ENCODE peak calls at places on chromosomes 6 and 20, in ten cellular contexts. H is NCI-H526 treated with DMSO at 0.1 percent for 48 hours; O is activated gamma-delta T cell treated with Interleukin-2 at 50 U/mL for 16 hours; Z is caudate nucleus; V is activated T-helper 1 cell treated with anti-CD3 and anti-CD28 coated beads, Interleukin-2, amount 50 U/mL, for 16 hours; B is GM23248; C is AG08396; K is effector memory CD8-positive, alpha-beta T cell; D is NCI-H2081; X is astrocyte of the cerebellum. M is an unnamed sample.

GRCh38 chr6:108555399-108556052 is 5.2 kb upstream of the FOXO3 start:
- DNase-seq in H (no peak), C (no peak), K (no peak), O (no peak), V (no peak), X (no peak), D (no peak), B (no peak), Z (no peak), M (no peak)

GRCh38 chr6:11740875-11741274 is 37.7 kb downstream of the ADTRP start:
- DNase-seq in K (no peak), D (no peak), Z (no peak), V (no peak), C (no peak), O (no peak), X (no peak), H (no peak), B (no peak), M (no peak)

GRCh38 chr6:158640519-158640918 is 4.0 kb downstream of the DYNLT1 start:
- DNase-seq in O (no peak), K (no peak), H (no peak), X (no peak), V (no peak), B (no peak), C (no peak), D (no peak), Z (no peak), M (no peak)

GRCh38 chr20:32839982-32840285 is 18.8 kb upstream of the EFCAB8 start:
- DNase-seq in V (no peak), B (no peak), Z (no peak), O (no peak), H (no peak), D (no peak), K (no peak), C (no peak), X (no peak), M (no peak)

GRCh38 chr6:75205776-75206334 is at the start of gene COL12A1:
- DNase-seq in C (peak; percentile 94), O (no peak), B (peak; percentile 99), V (no peak), D (no peak), X (peak; percentile 99), Z (no peak), K (no peak), H (peak; percentile 47), M (peak; percentile 87)

GRCh38 chr6:142659661-142660060 is 285.3 kb downstream of the HIVEP2 start:
- DNase-seq in X (no peak), D (no peak), C (no peak), H (peak; percentile 21), Z (no peak), V (no peak), O (no peak), B (no peak), K (no peak), M (no peak)

GRCh38 chr6:84871925-84872324 is 107.5 kb upstream of the TBX18 start:
- DNase-seq in C (no peak), Z (no peak), X (no peak), V (no peak), H (no peak), D (no peak), O (no peak), B (peak; percentile 33), K (no peak), M (no peak)

GRCh38 chr6:4774715-4775590 is 1.3 kb upstream of the CDYL start:
- DNase-seq in H (peak; percentile 22), D (no peak), B (peak; percentile 38), Z (no peak), C (no peak), X (no peak), O (peak; percentile 22), K (peak; percentile 3), V (no peak), M (peak; percentile 27)

GRCh38 chr6:113050010-113050893 is 703.1 kb downstream of the RFPL4B start:
- DNase-seq in B (peak; percentile 61), O (no peak), X (peak; percentile 28), D (no peak), Z (no peak), K (no peak), V (no peak), C (no peak), H (no peak), M (no peak)

GRCh38 chr20:63738687-63739128 is 868 bp upstream of the SLC2A4RG start:
- DNase-seq in H (no peak), B (peak; percentile 56), C (no peak), K (peak; percentile 40), X (no peak), Z (no peak), O (peak; percentile 35), D (no peak), V (no peak), M (peak; percentile 83)

M was measured in 8988T.